ENCODE peak calls at places on chromosome 9, in six cellular contexts. K is cardiac muscle cell; Q is astrocyte of the cerebellum; A is AG09309; J is fibroblast of mammary gland; T is naive thymus-derived CD4-positive, alpha-beta T cell. Z is an unnamed sample.

GRCh38 chr9:137167752-137168574 is 1.9 kb downstream of the LRRC26 start:
- DNase-seq in K (no peak), J (no peak), T (no peak), Q (no peak), A (no peak), Z (no peak)

GRCh38 chr9:101398930-101399640 is 434 bp downstream of the ZNF189 start:
- DNase-seq in A (no peak), K (no peak), J (no peak), T (no peak), Q (no peak), Z (no peak)

GRCh38 chr9:73149371-73150067 is 2.1 kb upstream of the ANXA1 start:
- DNase-seq in Q (peak; percentile 77), A (peak; percentile 59), J (peak; percentile 89), T (no peak), K (peak; percentile 85), Z (peak; percentile 86)

GRCh38 chr9:114684036-114684435 is 2.0 kb upstream of the TEX48 start:
- DNase-seq in J (no peak), Q (no peak), A (no peak), K (no peak), T (no peak), Z (no peak)

GRCh38 chr9:94697972-94698581 is 28.4 kb upstream of the AOPEP start:
- DNase-seq in A (no peak), K (peak; percentile 27), Q (peak; percentile 72), J (peak; percentile 66), T (no peak), Z (peak; percentile 95)

GRCh38 chr9:93132287-93132927 is 1.6 kb downstream of the NINJ1 start:
- DNase-seq in J (peak; percentile 52), K (peak; percentile 73), T (no peak), Q (no peak), A (no peak), Z (no peak)

GRCh38 chr9:95085036-95085770 is 232.3 kb downstream of the FANCC start:
- DNase-seq in T (no peak), Q (no peak), J (no peak), K (no peak), A (no peak), Z (no peak)

GRCh38 chr9:102700936-102701335 is 294.2 kb upstream of the CYLC2 start:
- DNase-seq in A (no peak), J (no peak), T (no peak), Q (no peak), K (no peak), Z (no peak)

GRCh38 chr9:88388886-88389617 is 808 bp downstream of the SPIN1 start:
- DNase-seq in K (peak; percentile 76), T (peak; percentile 24), Q (no peak), A (no peak), J (peak; percentile 60), Z (no peak)

GRCh38 chr9:21491742-21492141 is 9.6 kb upstream of the IFNE start:
- DNase-seq in J (no peak), T (no peak), A (no peak), K (no peak), Q (no peak), Z (no peak)

GRCh38 chr9:87864915-87865314 is 17.8 kb upstream of the SPATA31E1 start:
- DNase-seq in A (no peak), T (no peak), J (no peak), K (no peak), Q (no peak), Z (no peak)

GRCh38 chr9:86405926-86406325 is 51.7 kb upstream of the TUT7 start:
- DNase-seq in A (peak; percentile 63), K (peak; percentile 86), Q (peak; percentile 76), T (no peak), J (peak; percentile 98), Z (peak; percentile 80)

GRCh38 chr9:83396813-83397212 is 141.4 kb downstream of the FRMD3 start:
- DNase-seq in A (no peak), K (no peak), T (no peak), Q (no peak), J (no peak), Z (no peak)

GRCh38 chr9:34437006-34437925 is 21.1 kb downstream of the FAM219A start:
- DNase-seq in K (peak; percentile 90), A (peak; percentile 52), Q (peak; percentile 83), J (peak; percentile 85), T (peak; percentile 54), Z (no peak)

GRCh38 chr9:86098793-86099694 is at the start of gene GOLM1:
- DNase-seq in T (no peak), Q (no peak), K (peak; percentile 79), J (peak; percentile 48), A (no peak), Z (no peak)

GRCh38 chr9:18185196-18185595 is 288.8 kb upstream of the ADAMTSL1 start:
- DNase-seq in Q (no peak), J (no peak), A (no peak), K (no peak), T (no peak), Z (no peak)

GRCh38 chr9:113634597-113635515 is 171.3 kb downstream of the RGS3 start:
- DNase-seq in K (no peak), A (no peak), J (no peak), Q (no peak), T (no peak), Z (no peak)

GRCh38 chr9:4943346-4943745 is 41.7 kb upstream of the JAK2 start:
- DNase-seq in K (no peak), J (no peak), T (no peak), Q (no peak), A (no peak), Z (no peak)

GRCh38 chr9:131885144-131885609 is 145.3 kb upstream of the RAPGEF1 start:
- DNase-seq in Q (no peak), T (no peak), J (no peak), A (no peak), K (no peak), Z (no peak)

GRCh38 chr9:9469271-9469670 is 1143.5 kb downstream of the PTPRD start:
- DNase-seq in T (no peak), K (no peak), A (no peak), J (no peak), Q (no peak), Z (no peak)

GRCh38 chr9:90616806-90617205 is 25.8 kb downstream of the DIRAS2 start:
- DNase-seq in T (no peak), J (no peak), Q (no peak), A (no peak), K (no peak), Z (no peak)

GRCh38 chr9:97737429-97737828 is 40.3 kb upstream of the XPA start:
- DNase-seq in K (no peak), J (peak; percentile 26), Q (no peak), T (no peak), A (no peak), Z (no peak)

GRCh38 chr9:117374076-117374740 is 40.6 kb downstream of the ASTN2 start:
- DNase-seq in J (no peak), T (no peak), Q (no peak), K (no peak), A (no peak), Z (no peak)

GRCh38 chr9:84846501-84847323 is 177.2 kb downstream of the NTRK2 start:
- DNase-seq in K (no peak), Q (no peak), T (no peak), J (no peak), A (no peak), Z (no peak)

GRCh38 chr9:19456996-19457693 is 48.3 kb downstream of the ACER2 start:
- DNase-seq in J (peak; percentile 76), K (peak; percentile 86), T (peak; percentile 43), Q (peak; percentile 61), A (peak; percentile 39), Z (no peak)

GRCh38 chr9:3526903-3527652 is 1.3 kb upstream of the RFX3 start:
- DNase-seq in A (no peak), Q (no peak), T (peak; percentile 83), K (peak; percentile 22), J (peak; percentile 25), Z (no peak)

GRCh38 chr9:2220036-2220435 is 204.9 kb downstream of the SMARCA2 start:
- DNase-seq in Q (no peak), A (no peak), T (no peak), J (no peak), K (no peak), Z (no peak)

GRCh38 chr9:10059044-10059443 is 553.8 kb downstream of the PTPRD start:
- DNase-seq in K (peak; percentile 15), A (no peak), Q (no peak), T (no peak), J (peak; percentile 74), Z (no peak)

GRCh38 chr9:88005146-88005750 is 30.9 kb upstream of the CDK20 start:
- DNase-seq in A (peak; percentile 62), K (no peak), J (peak; percentile 26), T (no peak), Q (no peak), Z (no peak)

GRCh38 chr9:38282756-38283155 is 109.7 kb upstream of the ALDH1B1 start:
- DNase-seq in Q (no peak), K (no peak), A (no peak), T (no peak), J (no peak), Z (no peak)

GRCh38 chr9:86034863-86035734 is 64.3 kb downstream of the GOLM1 start:
- DNase-seq in T (no peak), K (peak; percentile 69), Q (peak; percentile 34), J (peak; percentile 59), A (no peak), Z (no peak)

GRCh38 chr9:38207247-38207778 is 138.3 kb upstream of the SHB start:
- DNase-seq in J (no peak), Q (no peak), K (no peak), A (no peak), T (no peak), Z (no peak)

GRCh38 chr9:110650991-110651411 is 17.6 kb upstream of the MUSK start:
- DNase-seq in T (no peak), A (peak; percentile 98), K (peak; percentile 79), Q (peak; percentile 64), J (peak; percentile 98), Z (no peak)

GRCh38 chr9:125524522-125524921 is 182.5 kb downstream of the MAPKAP1 start:
- DNase-seq in A (no peak), K (peak; percentile 50), T (no peak), Q (no peak), J (peak; percentile 78), Z (no peak)

GRCh38 chr9:5947912-5948311 is 57.2 kb downstream of the MLANA start:
- DNase-seq in K (peak; percentile 5), Q (no peak), T (no peak), J (no peak), A (no peak), Z (no peak)

GRCh38 chr9:120846251-120846869 is 3.6 kb upstream of the PSMD5 start:
- DNase-seq in A (no peak), T (peak; percentile 83), K (no peak), Q (no peak), J (no peak), Z (no peak)
- H3K4me3 ChIP-seq in A (no peak overlapping the region), T (no peak overlapping the region), K (no peak overlapping the region), Q (no peak overlapping the region), J (no peak overlapping the region), Z (no peak overlapping the region)

GRCh38 chr9:129620669-129621295 is at the start of gene C9orf50:
- DNase-seq in Q (no peak), J (no peak), K (no peak), A (no peak), T (no peak), Z (no peak)
- H3K4me3 ChIP-seq in Q (peak within 1 kb of the TSS; percentile 41), J (peak within 1 kb of the TSS; percentile 35), K (peak within 1 kb of the TSS; percentile 32), A (peak within 1 kb of the TSS; percentile 46), T (no peak within 1 kb of the TSS), Z (peak within 1 kb of the TSS; percentile 40)

GRCh38 chr9:124040186-124040920 is 28.8 kb downstream of the LHX2 start:
- DNase-seq in J (peak; percentile 72), Q (no peak), A (peak; percentile 44), T (no peak), K (peak; percentile 38), Z (no peak)
- H3K4me3 ChIP-seq in J (peak overlapping the region; percentile 44), Q (peak overlapping the region; percentile 0), A (peak overlapping the region; percentile 51), T (no peak overlapping the region), K (peak overlapping the region; percentile 38), Z (peak overlapping the region; percentile 11)

GRCh38 chr9:126791406-126792230 is 13.2 kb upstream of the ZBTB43 start:
- DNase-seq in J (peak; percentile 95), T (no peak), A (peak; percentile 64), K (peak; percentile 67), Q (peak; percentile 62), Z (peak; percentile 65)
- H3K4me3 ChIP-seq in J (no peak overlapping the region), T (no peak overlapping the region), A (no peak overlapping the region), K (no peak overlapping the region), Q (no peak overlapping the region), Z (no peak overlapping the region)